ENCODE peak calls at places on chromosome 13, in six cellular contexts. Q, X, E, A, Y and N are unnamed samples.
A peak's percentile ranks its signal among the peaks of the same experiment; 100 is the strongest.

GRCh38 chr13:106117035-106117434 is 418.4 kb downstream of the EFNB2 start:
- DNase-seq in Q (no peak), X (no peak), E (no peak), A (peak; percentile 77), Y (no peak), N (no peak)

GRCh38 chr13:45333973-45334922 is 6.7 kb downstream of the TPT1 start:
- DNase-seq in Q (no peak), X (no peak), E (no peak), A (peak; percentile 62), Y (no peak), N (peak; percentile 59)

GRCh38 chr13:80274643-80275042 is 66.3 kb downstream of the SPRY2 start:
- DNase-seq in Q (no peak), X (no peak), E (no peak), A (peak; percentile 2), Y (no peak), N (no peak)

GRCh38 chr13:78426183-78426582 is 177.2 kb downstream of the POU4F1 start:
- DNase-seq in Q (no peak), X (no peak), E (no peak), A (no peak), Y (no peak), N (no peak)

GRCh38 chr13:65336916-65337315 is 1893.2 kb downstream of the PCDH9 start:
- DNase-seq in Q (no peak), X (no peak), E (no peak), A (peak; percentile 84), Y (no peak), N (no peak)

GRCh38 chr13:110854866-110855265 is 60.0 kb downstream of the ANKRD10 start:
- DNase-seq in Q (no peak), X (no peak), E (no peak), A (no peak), Y (no peak), N (no peak)

GRCh38 chr13:25951831-25952230 is 100.0 kb downstream of the SHISA2 start:
- DNase-seq in Q (no peak), X (no peak), E (no peak), A (no peak), Y (no peak), N (no peak)

GRCh38 chr13:29704648-29705047 is 109.2 kb upstream of the SLC7A1 start:
- DNase-seq in Q (no peak), X (no peak), E (no peak), A (no peak), Y (no peak), N (peak; percentile 64)

GRCh38 chr13:23087884-23088283 is 92.9 kb upstream of the SGCG start:
- DNase-seq in Q (no peak), X (no peak), E (no peak), A (peak; percentile 20), Y (no peak), N (no peak)

GRCh38 chr13:21034602-21035190 is 26.7 kb downstream of the LATS2 start:
- DNase-seq in Q (no peak), X (no peak), E (no peak), A (no peak), Y (no peak), N (no peak)

GRCh38 chr13:22073718-22074117 is 402.8 kb downstream of the FGF9 start:
- DNase-seq in Q (no peak), X (no peak), E (no peak), A (no peak), Y (no peak), N (no peak)

GRCh38 chr13:31909889-31910551 is 121.6 kb upstream of the FRY start:
- DNase-seq in Q (peak; percentile 60), X (no peak), E (no peak), A (peak; percentile 70), Y (peak; percentile 47), N (peak; percentile 56)

GRCh38 chr13:88068975-88069374 is 397.8 kb downstream of the SLITRK5 start:
- DNase-seq in Q (no peak), X (no peak), E (peak; percentile 35), A (no peak), Y (no peak), N (no peak)

GRCh38 chr13:110531671-110532083 is 29.8 kb downstream of the RAB20 start:
- DNase-seq in Q (no peak), X (no peak), E (peak; percentile 75), A (no peak), Y (no peak), N (peak; percentile 75)

GRCh38 chr13:19910336-19911072 is 47.1 kb upstream of the ZMYM5 start:
- DNase-seq in Q (no peak), X (no peak), E (no peak), A (peak; percentile 49), Y (no peak), N (no peak)

GRCh38 chr13:66617786-66618185 is 612.4 kb downstream of the PCDH9 start:
- DNase-seq in Q (no peak), X (no peak), E (no peak), A (no peak), Y (no peak), N (no peak)

GRCh38 chr13:106488075-106488474 is 47.4 kb downstream of the EFNB2 start:
- DNase-seq in Q (no peak), X (no peak), E (no peak), A (no peak), Y (no peak), N (no peak)

GRCh38 chr13:110183925-110184324 is 123.0 kb downstream of the COL4A1 start:
- DNase-seq in Q (no peak), X (no peak), E (no peak), A (peak; percentile 11), Y (no peak), N (no peak)

GRCh38 chr13:93230466-93230865 is 3.9 kb downstream of the GPC6 start:
- DNase-seq in Q (no peak), X (no peak), E (no peak), A (peak; percentile 89), Y (no peak), N (no peak)

GRCh38 chr13:41200126-41200525 is 5.8 kb upstream of the KBTBD7 start:
- DNase-seq in Q (no peak), X (no peak), E (no peak), A (no peak), Y (no peak), N (no peak)

GRCh38 chr13:41224113-41225110 is 30.0 kb upstream of the KBTBD7 start:
- DNase-seq in Q (no peak), X (no peak), E (no peak), A (peak; percentile 83), Y (no peak), N (no peak)

GRCh38 chr13:21909331-21909730 is 238.5 kb downstream of the FGF9 start:
- DNase-seq in Q (no peak), X (no peak), E (no peak), A (no peak), Y (no peak), N (no peak)

GRCh38 chr13:28718186-28718537 is 608 bp downstream of the SLC46A3 start:
- DNase-seq in Q (no peak), X (no peak), E (no peak), A (peak; percentile 12), Y (no peak), N (no peak)

GRCh38 chr13:24627090-24627714 is 53.0 kb upstream of the ATP12A start:
- DNase-seq in Q (peak; percentile 63), X (no peak), E (no peak), A (no peak), Y (no peak), N (peak; percentile 57)

GRCh38 chr13:110294624-110295023 is 12.3 kb downstream of the COL4A1 start:
- DNase-seq in Q (no peak), X (no peak), E (no peak), A (no peak), Y (no peak), N (no peak)

GRCh38 chr13:82963466-82963865 is 918.8 kb downstream of the SLITRK1 start:
- DNase-seq in Q (no peak), X (no peak), E (no peak), A (peak; percentile 33), Y (no peak), N (no peak)

GRCh38 chr13:90757127-90757680 is 590.3 kb upstream of the MIR17HG start:
- DNase-seq in Q (no peak), X (no peak), E (no peak), A (no peak), Y (no peak), N (peak; percentile 70)

GRCh38 chr13:42279080-42279479 is 7.1 kb downstream of the AKAP11 start:
- DNase-seq in Q (no peak), X (no peak), E (no peak), A (no peak), Y (no peak), N (no peak)

GRCh38 chr13:101474419-101474957 is 22.0 kb downstream of the ITGBL1 start:
- DNase-seq in Q (peak; percentile 52), X (no peak), E (no peak), A (peak; percentile 91), Y (no peak), N (no peak)

GRCh38 chr13:112769615-112770014 is 79.8 kb downstream of the ATP11A start:
- DNase-seq in Q (no peak), X (peak; percentile 42), E (no peak), A (no peak), Y (no peak), N (peak; percentile 27)
- H3K4me1 ChIP-seq in Q (peaks cover 19% of the 10 kb centered on the region), X (no peaks in the 10 kb centered on the region), E (peaks cover 25% of the 10 kb centered on the region), A (no peaks in the 10 kb centered on the region), Y (no peaks in the 10 kb centered on the region), N (peaks cover 44% of the 10 kb centered on the region)

GRCh38 chr13:95301947-95302386 is 716 bp upstream of the ABCC4 start:
- DNase-seq in Q (peak; percentile 51), X (no peak), E (no peak), A (no peak), Y (no peak), N (no peak)
- H3K27ac ChIP-seq in Q (no peak overlapping the region), X (no peak overlapping the region), E (peak overlapping the region; percentile 58), A (peak overlapping the region; percentile 89), Y (peak overlapping the region; percentile 81), N (peak overlapping the region; percentile 47)

GRCh38 chr13:73323615-73324014 is 264.8 kb downstream of the KLF5 start:
- DNase-seq in Q (no peak), X (no peak), E (no peak), A (no peak), Y (no peak), N (no peak)

GRCh38 chr13:73325351-73326214 is 266.8 kb downstream of the KLF5 start:
- DNase-seq in Q (no peak), X (no peak), E (no peak), A (peak; percentile 5), Y (no peak), N (no peak)

GRCh38 chr13:73326215-73326558 is 267.4 kb downstream of the KLF5 start:
- DNase-seq in Q (no peak), X (no peak), E (no peak), A (no peak), Y (no peak), N (no peak)

GRCh38 chr13:73327579-73327978 is 268.8 kb downstream of the KLF5 start:
- DNase-seq in Q (no peak), X (no peak), E (no peak), A (no peak), Y (no peak), N (no peak)

DNA sequence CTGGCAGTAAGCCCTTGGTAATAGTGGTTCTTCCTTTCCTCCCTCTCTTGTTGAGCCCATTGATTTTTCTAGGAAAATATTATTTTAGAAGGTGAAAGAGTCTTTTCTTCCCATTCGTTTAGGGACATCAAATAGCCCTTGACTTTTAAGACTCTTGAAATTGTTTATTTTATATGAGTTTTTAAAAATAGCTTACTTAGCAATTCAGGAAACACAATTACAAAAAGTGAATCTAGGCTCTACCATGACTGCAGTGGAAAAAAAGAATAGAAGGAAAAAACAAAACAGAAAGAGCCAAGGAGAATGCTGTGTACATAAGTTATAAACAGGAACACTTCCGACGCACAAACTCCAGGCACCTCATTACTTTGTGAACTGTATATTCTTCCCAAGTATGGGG is 266.0 kb downstream of the KLF5 start:
- DNase-seq in Q (no peak), X (no peak), E (no peak), A (no peak), Y (no peak), N (no peak)
- H3K4me3 ChIP-seq in Q (no peak overlapping the region), X (no peak overlapping the region), E (no peak overlapping the region), A (no peak overlapping the region), Y (no peak overlapping the region), N (no peak overlapping the region)

GRCh38 chr13:109182777-109183465 is 553.5 kb downstream of the MYO16 start:
- DNase-seq in Q (no peak), X (no peak), E (no peak), A (peak; percentile 22), Y (no peak), N (no peak)
- H3K4me1 ChIP-seq in Q (peaks cover 5% of the 10 kb centered on the region), X (peaks cover 2% of the 10 kb centered on the region), E (no peaks in the 10 kb centered on the region), A (peaks cover 3% of the 10 kb centered on the region), Y (no peaks in the 10 kb centered on the region), N (no peaks in the 10 kb centered on the region)